ENCODE peak calls at places on chromosomes 12 and 14, in ten cellular contexts. One of them, this sample, is unnamed.
A peak's percentile ranks its signal among the peaks of the same experiment; 100 is the strongest.

GRCh38 chr12:91620949-91621348 is 438.3 kb upstream of the DCN start:
- DNase-seq in NAMALWA: no peak
- DNase-seq in HS-27A: no peak
- DNase-seq in stimulated activated CD4-positive, alpha-beta T cell treated with anti-CD3 and anti-CD28 coated beads, Interleukin-15, amount 100 ng/mL, for 1 hour: no peak
- DNase-seq in GM23248: no peak
- DNase-seq in stomach: no peak
- DNase-seq in iPS-NIHi11: no peak
- DNase-seq in neural progenitor cell: peak; percentile 34
- DNase-seq in activated gamma-delta T cell treated with Interleukin-2 at 50 U/mL for 16 hours: no peak
- DNase-seq in HT-29: no peak
- DNase-seq in this sample: no peak

GRCh38 chr14:95437715-95438114 is 78.7 kb downstream of the SYNE3 start:
- DNase-seq in HS-27A: no peak
- DNase-seq in iPS-NIHi11: no peak
- DNase-seq in NAMALWA: peak; percentile 39
- DNase-seq in stimulated activated CD4-positive, alpha-beta T cell treated with anti-CD3 and anti-CD28 coated beads, Interleukin-15, amount 100 ng/mL, for 1 hour: no peak
- DNase-seq in GM23248: no peak
- DNase-seq in HT-29: no peak
- DNase-seq in neural progenitor cell: no peak
- DNase-seq in stomach: no peak
- DNase-seq in activated gamma-delta T cell treated with Interleukin-2 at 50 U/mL for 16 hours: no peak
- DNase-seq in this sample: no peak

GRCh38 chr12:3016191-3016590 is 57.0 kb downstream of the TEAD4 start:
- DNase-seq in HT-29: no peak
- DNase-seq in stimulated activated CD4-positive, alpha-beta T cell treated with anti-CD3 and anti-CD28 coated beads, Interleukin-15, amount 100 ng/mL, for 1 hour: no peak
- DNase-seq in neural progenitor cell: no peak
- DNase-seq in HS-27A: no peak
- DNase-seq in stomach: no peak
- DNase-seq in iPS-NIHi11: no peak
- DNase-seq in activated gamma-delta T cell treated with Interleukin-2 at 50 U/mL for 16 hours: no peak
- DNase-seq in GM23248: no peak
- DNase-seq in NAMALWA: no peak
- DNase-seq in this sample: no peak

GRCh38 chr14:69713127-69713800 is 53.7 kb upstream of the SRSF5 start:
- DNase-seq in stimulated activated CD4-positive, alpha-beta T cell treated with anti-CD3 and anti-CD28 coated beads, Interleukin-15, amount 100 ng/mL, for 1 hour: no peak
- DNase-seq in HS-27A: no peak
- DNase-seq in NAMALWA: no peak
- DNase-seq in GM23248: no peak
- DNase-seq in activated gamma-delta T cell treated with Interleukin-2 at 50 U/mL for 16 hours: no peak
- DNase-seq in neural progenitor cell: peak; percentile 75
- DNase-seq in HT-29: peak; percentile 11
- DNase-seq in iPS-NIHi11: peak; percentile 77
- DNase-seq in stomach: peak; percentile 65
- DNase-seq in this sample: peak; percentile 57

GRCh38 chr12:132907216-132907615 is 19.8 kb upstream of the CHFR start:
- DNase-seq in activated gamma-delta T cell treated with Interleukin-2 at 50 U/mL for 16 hours: no peak
- DNase-seq in GM23248: peak; percentile 42
- DNase-seq in iPS-NIHi11: no peak
- DNase-seq in neural progenitor cell: no peak
- DNase-seq in NAMALWA: no peak
- DNase-seq in HT-29: no peak
- DNase-seq in stomach: no peak
- DNase-seq in HS-27A: no peak
- DNase-seq in stimulated activated CD4-positive, alpha-beta T cell treated with anti-CD3 and anti-CD28 coated beads, Interleukin-15, amount 100 ng/mL, for 1 hour: no peak
- DNase-seq in this sample: no peak

GRCh38 chr12:123293178-123293760 is 21.6 kb upstream of the CDK2AP1 start:
- DNase-seq in HS-27A: no peak
- DNase-seq in NAMALWA: no peak
- DNase-seq in GM23248: no peak
- DNase-seq in stimulated activated CD4-positive, alpha-beta T cell treated with anti-CD3 and anti-CD28 coated beads, Interleukin-15, amount 100 ng/mL, for 1 hour: no peak
- DNase-seq in HT-29: no peak
- DNase-seq in neural progenitor cell: no peak
- DNase-seq in iPS-NIHi11: no peak
- DNase-seq in activated gamma-delta T cell treated with Interleukin-2 at 50 U/mL for 16 hours: no peak
- DNase-seq in stomach: no peak
- DNase-seq in this sample: no peak

GRCh38 chr14:26138764-26139445 is 458.9 kb downstream of the NOVA1 start:
- DNase-seq in HS-27A: no peak
- DNase-seq in stimulated activated CD4-positive, alpha-beta T cell treated with anti-CD3 and anti-CD28 coated beads, Interleukin-15, amount 100 ng/mL, for 1 hour: no peak
- DNase-seq in neural progenitor cell: peak; percentile 56
- DNase-seq in GM23248: no peak
- DNase-seq in iPS-NIHi11: peak; percentile 14
- DNase-seq in HT-29: peak; percentile 17
- DNase-seq in activated gamma-delta T cell treated with Interleukin-2 at 50 U/mL for 16 hours: no peak
- DNase-seq in stomach: no peak
- DNase-seq in NAMALWA: no peak
- DNase-seq in this sample: no peak

GRCh38 chr14:104972301-104973211 is 5.6 kb downstream of the AHNAK2 start:
- DNase-seq in HS-27A: no peak
- DNase-seq in neural progenitor cell: no peak
- DNase-seq in activated gamma-delta T cell treated with Interleukin-2 at 50 U/mL for 16 hours: no peak
- DNase-seq in iPS-NIHi11: no peak
- DNase-seq in GM23248: peak; percentile 87
- DNase-seq in NAMALWA: no peak
- DNase-seq in stomach: peak; percentile 77
- DNase-seq in stimulated activated CD4-positive, alpha-beta T cell treated with anti-CD3 and anti-CD28 coated beads, Interleukin-15, amount 100 ng/mL, for 1 hour: no peak
- DNase-seq in HT-29: peak; percentile 88
- DNase-seq in this sample: no peak

GRCh38 chr12:122097641-122098364 is 19.2 kb downstream of the MLXIP start:
- DNase-seq in stomach: peak; percentile 94
- DNase-seq in GM23248: no peak
- DNase-seq in activated gamma-delta T cell treated with Interleukin-2 at 50 U/mL for 16 hours: no peak
- DNase-seq in stimulated activated CD4-positive, alpha-beta T cell treated with anti-CD3 and anti-CD28 coated beads, Interleukin-15, amount 100 ng/mL, for 1 hour: no peak
- DNase-seq in HT-29: peak; percentile 95
- DNase-seq in NAMALWA: no peak
- DNase-seq in HS-27A: no peak
- DNase-seq in neural progenitor cell: no peak
- DNase-seq in iPS-NIHi11: no peak
- DNase-seq in this sample: no peak

GRCh38 chr12:57624441-57625220 is 8.4 kb downstream of the B4GALNT1 start:
- DNase-seq in stomach: no peak
- DNase-seq in HS-27A: no peak
- DNase-seq in iPS-NIHi11: no peak
- DNase-seq in stimulated activated CD4-positive, alpha-beta T cell treated with anti-CD3 and anti-CD28 coated beads, Interleukin-15, amount 100 ng/mL, for 1 hour: no peak
- DNase-seq in activated gamma-delta T cell treated with Interleukin-2 at 50 U/mL for 16 hours: no peak
- DNase-seq in GM23248: no peak
- DNase-seq in HT-29: no peak
- DNase-seq in neural progenitor cell: no peak
- DNase-seq in NAMALWA: no peak
- DNase-seq in this sample: no peak